ENCODE peak calls at places on chromosomes 12 and 14, in eight cellular contexts. One of them, this sample, is unnamed.

GRCh38 chr12:113088971-113089756 is 32.6 kb downstream of the DTX1 start:
- DNase-seq in hypothalamus: no peak
- DNase-seq in nephron progenitor cell: no peak
- DNase-seq in Daoy: no peak
- DNase-seq in LoVo: no peak
- DNase-seq in GM20000: peak
- DNase-seq in left ventricle myocardium inferior: no peak
- DNase-seq in neuronal stem cell: no peak
- DNase-seq in this sample: no peak

GRCh38 chr12:96093543-96094196 is 58.3 kb upstream of the LTA4H start:
- DNase-seq in hypothalamus: no peak
- DNase-seq in nephron progenitor cell: no peak
- DNase-seq in Daoy: no peak
- DNase-seq in LoVo: no peak
- DNase-seq in GM20000: no peak
- DNase-seq in left ventricle myocardium inferior: no peak
- DNase-seq in neuronal stem cell: no peak
- DNase-seq in this sample: no peak

GRCh38 chr12:132449565-132450390 is 40.2 kb upstream of the FBRSL1 start:
- DNase-seq in hypothalamus: no peak
- DNase-seq in nephron progenitor cell: no peak
- DNase-seq in Daoy: no peak
- DNase-seq in LoVo: no peak
- DNase-seq in GM20000: peak
- DNase-seq in left ventricle myocardium inferior: no peak
- DNase-seq in neuronal stem cell: no peak
- DNase-seq in this sample: no peak

GRCh38 chr12:105957058-105957457 is 181.7 kb downstream of the NUAK1 start:
- DNase-seq in hypothalamus: no peak
- DNase-seq in nephron progenitor cell: no peak
- DNase-seq in Daoy: no peak
- DNase-seq in LoVo: no peak
- DNase-seq in GM20000: no peak
- DNase-seq in left ventricle myocardium inferior: no peak
- DNase-seq in neuronal stem cell: no peak
- DNase-seq in this sample: no peak

GRCh38 chr12:7075931-7076330 is 15.4 kb downstream of the C1S start:
- DNase-seq in hypothalamus: no peak
- DNase-seq in nephron progenitor cell: no peak
- DNase-seq in Daoy: no peak
- DNase-seq in LoVo: no peak
- DNase-seq in GM20000: no peak
- DNase-seq in left ventricle myocardium inferior: no peak
- DNase-seq in neuronal stem cell: no peak
- DNase-seq in this sample: no peak

GRCh38 chr12:76284816-76285750 is 63.1 kb downstream of the BBS10 start:
- DNase-seq in hypothalamus: no peak
- DNase-seq in nephron progenitor cell: no peak
- DNase-seq in Daoy: no peak
- DNase-seq in LoVo: peak
- DNase-seq in GM20000: no peak
- DNase-seq in left ventricle myocardium inferior: no peak
- DNase-seq in neuronal stem cell: no peak
- DNase-seq in this sample: no peak

GRCh38 chr12:6167327-6168280 is 32.6 kb upstream of the CD9 start:
- DNase-seq in hypothalamus: peak
- DNase-seq in nephron progenitor cell: no peak
- DNase-seq in Daoy: peak
- DNase-seq in LoVo: peak
- DNase-seq in GM20000: peak
- DNase-seq in left ventricle myocardium inferior: no peak
- DNase-seq in neuronal stem cell: no peak
- DNase-seq in this sample: no peak

GRCh38 chr14:69324341-69324931 is 64.5 kb downstream of the GALNT16 start:
- DNase-seq in hypothalamus: no peak
- DNase-seq in nephron progenitor cell: no peak
- DNase-seq in Daoy: no peak
- DNase-seq in LoVo: no peak
- DNase-seq in GM20000: no peak
- DNase-seq in left ventricle myocardium inferior: no peak
- DNase-seq in neuronal stem cell: no peak
- DNase-seq in this sample: no peak

GRCh38 chr12:12872139-12872933 is 19.0 kb upstream of the GPRC5A start:
- DNase-seq in hypothalamus: no peak
- DNase-seq in nephron progenitor cell: no peak
- DNase-seq in Daoy: peak
- DNase-seq in LoVo: peak
- DNase-seq in GM20000: no peak
- DNase-seq in left ventricle myocardium inferior: no peak
- DNase-seq in neuronal stem cell: no peak
- DNase-seq in this sample: no peak

GRCh38 chr14:23297096-23297495 is 5.6 kb downstream of the PPP1R3E start:
- DNase-seq in hypothalamus: no peak
- DNase-seq in nephron progenitor cell: no peak
- DNase-seq in Daoy: no peak
- DNase-seq in LoVo: no peak
- DNase-seq in GM20000: no peak
- DNase-seq in left ventricle myocardium inferior: no peak
- DNase-seq in neuronal stem cell: no peak
- DNase-seq in this sample: no peak

GRCh38 chr12:115872212-115872611 is 405.3 kb downstream of the MED13L start:
- DNase-seq in hypothalamus: no peak
- DNase-seq in nephron progenitor cell: no peak
- DNase-seq in Daoy: no peak
- DNase-seq in LoVo: peak
- DNase-seq in GM20000: no peak
- DNase-seq in left ventricle myocardium inferior: no peak
- DNase-seq in neuronal stem cell: no peak
- DNase-seq in this sample: no peak

This sample was measured in cardiac muscle cell.